ENCODE peak calls at places on chromosomes 1 and 21, in eight cellular contexts. X is foreskin fibroblast, U is brain microvascular endothelial cell, D is nephron progenitor cell, E is mucosa of descending colon, W is thyroid gland, Q is stomach, P is heart right ventricle. I is an unnamed sample.

GRCh38 chr1:1285618-1286311 is 5.5 kb downstream of the SCNN1D start:
- DNase-seq in X (no peak), U (no peak), D (no peak), E (no peak), W (no peak), Q (no peak), P (no peak), I (no peak)

GRCh38 chr1:53526451-53527101 is 67.4 kb downstream of the DMRTB1 start:
- DNase-seq in X (peak), U (peak), D (peak), E (no peak), W (no peak), Q (peak), P (peak), I (peak)

GRCh38 chr1:114349891-114350605 is 161.0 kb downstream of the TRIM33 start:
- DNase-seq in X (no peak), U (no peak), D (no peak), E (no peak), W (no peak), Q (no peak), P (no peak), I (no peak)

GRCh38 chr1:8135250-8135649 is 109.1 kb upstream of the ERRFI1 start:
- DNase-seq in X (no peak), U (no peak), D (no peak), E (no peak), W (peak), Q (no peak), P (no peak), I (no peak)

GRCh38 chr1:39102537-39103320 is 76.6 kb downstream of the NDUFS5 start:
- DNase-seq in X (peak), U (peak), D (peak), E (no peak), W (no peak), Q (no peak), P (no peak), I (no peak)

GRCh38 chr1:28581531-28582247 is 10.4 kb upstream of the RAB42 start:
- DNase-seq in X (peak), U (peak), D (peak), E (peak), W (peak), Q (peak), P (peak), I (peak)

GRCh38 chr1:99538618-99538956 is 107.3 kb upstream of the PALMD start:
- DNase-seq in X (no peak), U (no peak), D (no peak), E (no peak), W (no peak), Q (no peak), P (no peak), I (no peak)

GRCh38 chr1:46757256-46757955 is 38.5 kb upstream of the EFCAB14 start:
- DNase-seq in X (no peak), U (no peak), D (no peak), E (no peak), W (peak), Q (peak), P (no peak), I (no peak)

GRCh38 chr1:43493661-43494450 is 36.8 kb upstream of the PTPRF start:
- DNase-seq in X (peak), U (peak), D (no peak), E (no peak), W (no peak), Q (no peak), P (no peak), I (no peak)

GRCh38 chr1:162385280-162385623 is 3.7 kb downstream of the C1orf226 start:
- DNase-seq in X (no peak), U (no peak), D (no peak), E (no peak), W (no peak), Q (no peak), P (no peak), I (no peak)

GRCh38 chr1:41347276-41347675 is 14.0 kb upstream of the FOXO6 start:
- DNase-seq in X (no peak), U (no peak), D (no peak), E (no peak), W (no peak), Q (no peak), P (no peak), I (no peak)

GRCh38 chr1:15525043-15525958 is 1.3 kb upstream of the CASP9 start:
- DNase-seq in X (no peak), U (no peak), D (peak), E (no peak), W (peak), Q (no peak), P (no peak), I (peak)

GRCh38 chr1:227316941-227317540 is 1.3 kb downstream of the CDC42BPA start:
- DNase-seq in X (no peak), U (peak), D (no peak), E (no peak), W (no peak), Q (no peak), P (no peak), I (no peak)

GRCh38 chr1:209777587-209777986 is 6.8 kb downstream of the C1orf74 start:
- DNase-seq in X (no peak), U (no peak), D (no peak), E (no peak), W (no peak), Q (no peak), P (no peak), I (no peak)

GRCh38 chr1:25573591-25573930 is 30.2 kb downstream of the LDLRAP1 start:
- DNase-seq in X (no peak), U (no peak), D (no peak), E (no peak), W (no peak), Q (no peak), P (no peak), I (no peak)

GRCh38 chr1:239816090-239816812 is 275.4 kb upstream of the FMN2 start:
- DNase-seq in X (no peak), U (peak), D (peak), E (no peak), W (no peak), Q (peak), P (no peak), I (peak)

GRCh38 chr1:228150458-228151169 is 884 bp downstream of the GJC2 start:
- DNase-seq in X (peak), U (no peak), D (no peak), E (peak), W (peak), Q (no peak), P (peak), I (no peak)

GRCh38 chr1:214228976-214229375 is 52.0 kb upstream of the SMYD2 start:
- DNase-seq in X (no peak), U (no peak), D (no peak), E (no peak), W (no peak), Q (no peak), P (peak), I (no peak)

GRCh38 chr1:93690921-93691789 is 9.5 kb upstream of the BCAR3 start:
- DNase-seq in X (no peak), U (no peak), D (no peak), E (no peak), W (peak), Q (peak), P (no peak), I (no peak)

GRCh38 chr21:45080232-45080631 is 5.9 kb downstream of the ADARB1 start:
- DNase-seq in X (no peak), U (no peak), D (no peak), E (no peak), W (no peak), Q (no peak), P (no peak), I (no peak)

GRCh38 chr1:10958614-10959013 is 53.8 kb upstream of the TARDBP start:
- DNase-seq in X (no peak), U (no peak), D (no peak), E (no peak), W (no peak), Q (no peak), P (no peak), I (no peak)

GRCh38 chr1:95679262-95679661 is 445.3 kb downstream of the RWDD3 start:
- DNase-seq in X (no peak), U (no peak), D (no peak), E (no peak), W (no peak), Q (no peak), P (no peak), I (no peak)

GRCh38 chr1:54376085-54377039 is 29.8 kb downstream of the SSBP3 start:
- DNase-seq in X (no peak), U (no peak), D (no peak), E (no peak), W (no peak), Q (no peak), P (no peak), I (no peak)

GRCh38 chr1:94332952-94333351 is 85.2 kb upstream of the ABCD3 start:
- DNase-seq in X (no peak), U (peak), D (no peak), E (no peak), W (no peak), Q (no peak), P (no peak), I (no peak)

GRCh38 chr21:33880626-33881025 is 35.0 kb downstream of the ATP5PO start:
- DNase-seq in X (no peak), U (no peak), D (no peak), E (no peak), W (no peak), Q (no peak), P (no peak), I (no peak)

GRCh38 chr21:42238185-42238934 is 19.4 kb downstream of the ABCG1 start:
- DNase-seq in X (no peak), U (no peak), D (no peak), E (no peak), W (no peak), Q (no peak), P (no peak), I (no peak)

GRCh38 chr1:12595839-12596821 is 21.9 kb downstream of the DHRS3 start:
- DNase-seq in X (peak), U (peak), D (peak), E (peak), W (peak), Q (peak), P (peak), I (peak)

GRCh38 chr1:97082160-97082848 is 360.7 kb downstream of the PTBP2 start:
- DNase-seq in X (no peak), U (no peak), D (no peak), E (no peak), W (no peak), Q (no peak), P (no peak), I (no peak)

GRCh38 chr1:70034403-70034802 is 171.0 kb downstream of the LRRC40 start:
- DNase-seq in X (peak), U (peak), D (peak), E (no peak), W (no peak), Q (no peak), P (no peak), I (peak)
- TF ChIP-seq CTCF in X (peak), U (peak), D (peak), E (no peak), W (no peak), Q (no peak), P (no peak), I (peak)

GRCh38 chr1:205274041-205274691 is 46.4 kb downstream of the TMCC2 start:
- DNase-seq in X (no peak), U (no peak), D (no peak), E (no peak), W (peak), Q (no peak), P (no peak), I (no peak)
- TF ChIP-seq CTCF in X (no peak), U (no peak), D (no peak), E (no peak), W (no peak), Q (no peak), P (no peak), I (no peak)

DNA sequence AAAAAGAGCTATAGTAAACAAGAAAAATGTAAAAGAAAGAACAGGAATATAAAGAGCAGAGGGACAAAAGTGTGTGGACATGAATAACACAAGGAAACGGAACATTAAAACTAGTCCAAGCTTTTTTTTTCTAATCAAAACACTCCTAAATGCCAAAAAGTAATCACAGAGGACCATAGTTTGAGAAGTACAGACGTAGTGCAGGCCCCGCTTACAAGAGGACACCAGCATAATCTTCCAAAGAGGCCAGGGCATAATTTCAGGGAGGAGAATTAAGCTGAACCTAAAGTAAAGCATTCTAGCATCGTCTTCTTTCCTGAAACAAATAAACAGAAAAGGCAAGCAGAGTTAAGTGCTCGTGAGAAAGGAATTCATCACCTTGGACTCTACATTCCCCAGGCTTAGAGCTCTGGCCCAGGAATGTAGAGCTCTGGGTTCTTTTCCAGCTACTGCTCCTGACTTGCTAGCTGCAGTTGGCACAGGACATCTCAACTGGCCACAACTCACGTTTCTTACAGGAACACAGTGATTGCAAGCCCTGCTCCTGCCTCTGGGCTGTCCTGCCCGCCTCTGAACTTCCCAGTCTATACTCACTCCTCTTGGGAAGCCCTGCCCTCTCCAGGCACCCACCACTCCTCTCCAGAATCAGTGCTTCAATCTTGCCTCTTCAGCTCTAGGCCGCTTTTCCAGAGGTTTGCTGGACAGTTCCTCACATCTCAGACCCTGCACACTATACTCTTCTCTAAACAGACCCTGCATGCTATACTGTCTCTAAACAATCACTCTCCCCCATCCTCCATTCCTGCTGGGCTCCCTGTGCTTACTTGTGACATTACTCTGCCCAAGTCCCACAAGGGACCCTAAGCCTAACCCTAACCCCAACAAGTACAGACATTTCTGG is 9.8 kb downstream of the RGS8 start:
- DNase-seq in X (no peak), U (peak), D (no peak), E (no peak), W (peak), Q (no peak), P (peak), I (no peak)
- TF ChIP-seq CTCF in X (no peak), U (no peak), D (no peak), E (no peak), W (peak), Q (no peak), P (no peak), I (no peak)

GRCh38 chr1:23914921-23915320 is 1.8 kb upstream of the CNR2 start:
- DNase-seq in X (no peak), U (no peak), D (no peak), E (no peak), W (no peak), Q (no peak), P (no peak), I (no peak)

GRCh38 chr1:23911924-23912323 is 1.2 kb downstream of the CNR2 start:
- DNase-seq in X (no peak), U (no peak), D (no peak), E (no peak), W (no peak), Q (no peak), P (no peak), I (no peak)

GRCh38 chr1:23913212-23913880 is at the start of gene CNR2:
- DNase-seq in X (no peak), U (no peak), D (no peak), E (no peak), W (peak), Q (no peak), P (no peak), I (no peak)

GRCh38 chr1:23915470-23915869 is 2.3 kb upstream of the CNR2 start:
- DNase-seq in X (no peak), U (no peak), D (no peak), E (no peak), W (no peak), Q (no peak), P (no peak), I (no peak)

DNA sequence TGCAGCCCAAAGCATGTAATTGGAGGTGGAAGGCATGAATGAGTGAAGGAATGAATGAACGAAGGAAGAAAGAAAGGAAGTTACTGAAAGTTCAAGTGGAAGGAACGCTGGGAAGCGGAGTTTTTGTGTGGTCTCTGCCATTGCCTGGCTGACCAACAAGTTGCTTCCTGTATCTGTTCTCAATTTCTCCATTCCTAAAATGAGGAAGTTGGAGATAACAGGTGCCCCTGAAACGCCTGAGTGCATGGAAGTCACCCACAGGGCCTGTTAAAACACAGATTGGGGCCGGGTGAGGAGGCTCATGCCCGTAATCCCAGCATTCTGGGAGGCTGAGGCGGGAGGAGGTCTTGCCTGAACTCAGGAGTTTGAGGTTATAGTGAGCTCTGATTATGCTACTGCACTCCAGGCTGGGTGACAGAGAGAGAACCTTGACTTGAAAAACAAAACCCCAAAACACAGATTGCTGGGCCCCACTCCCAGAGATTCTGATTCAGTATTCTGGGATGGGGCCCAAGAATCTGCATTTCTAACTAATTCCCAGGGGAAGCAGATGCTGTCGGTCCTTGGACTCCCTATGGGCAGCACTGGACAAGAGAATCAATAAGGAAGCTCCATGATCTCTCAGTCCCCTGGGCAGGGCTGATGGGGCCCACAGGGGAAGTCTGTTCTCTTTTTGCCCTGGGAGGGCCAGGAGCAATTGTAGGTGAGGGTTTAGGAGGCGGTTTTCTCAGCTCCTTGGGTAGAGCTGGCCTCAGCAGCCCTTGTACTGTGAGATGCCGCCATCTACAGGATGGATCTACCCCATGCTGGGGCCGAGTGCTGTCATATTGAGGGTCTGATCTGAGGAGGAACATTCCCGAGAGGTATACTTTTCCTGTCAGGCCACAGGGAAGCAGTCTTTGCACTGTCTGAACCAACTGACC is 3.3 kb upstream of the CNR2 start:
- DNase-seq in X (peak), U (peak), D (peak), E (peak), W (peak), Q (peak), P (peak), I (no peak)
- TF ChIP-seq CTCF in X (peak), U (peak), D (peak), E (peak), W (peak), Q (peak), P (peak), I (peak)

I was measured in AG04449.